ENCODE peak calls at places on chromosomes 5 and 9, in five cellular contexts. D is SK-N-SH; B is tibial artery; R is PC-9; K is CD4-positive, CD25-positive, alpha-beta regulatory T cell. A is an unnamed sample. For H3K4me1, the result is how much of the 10 kb centered on the place peaks cover.

GRCh38 chr5:42756630-42757601 is at the start of gene CCDC152:
- DNase-seq in D (peak), R (no peak), B (no peak), K (peak), A (peak)

GRCh38 chr5:33827335-33827734 is 64.5 kb downstream of the ADAMTS12 start:
- DNase-seq in B (no peak), R (no peak), K (no peak), D (no peak), A (no peak)

GRCh38 chr5:169706758-169707450 is 69.8 kb downstream of the DOCK2 start:
- DNase-seq in B (no peak), R (no peak), D (no peak), K (no peak), A (no peak)

GRCh38 chr9:117487555-117488175 is 72.8 kb upstream of the ASTN2 start:
- DNase-seq in D (peak), K (peak), B (peak), R (no peak), A (peak)

GRCh38 chr9:107387401-107387800 is 102.2 kb downstream of the KLF4 start:
- DNase-seq in D (no peak), B (no peak), K (no peak), R (no peak), A (no peak)

GRCh38 chr9:95552814-95553546 is 36.2 kb upstream of the PTCH1 start:
- DNase-seq in K (peak), B (no peak), D (no peak), R (no peak), A (no peak)

GRCh38 chr5:119411935-119412623 is 40.2 kb upstream of the HSD17B4 start:
- DNase-seq in R (peak), D (peak), K (peak), B (peak), A (no peak)

GRCh38 chr5:160287378-160288051 is 24.8 kb downstream of the CCNJL start:
- DNase-seq in D (peak), B (no peak), K (no peak), R (peak), A (no peak)

GRCh38 chr5:177446184-177447065 is at the start of gene PRR7:
- DNase-seq in R (no peak), K (peak), B (no peak), D (peak), A (peak)

GRCh38 chr5:107570805-107571531 is 99.8 kb downstream of the EFNA5 start:
- DNase-seq in K (no peak), D (no peak), R (peak), B (no peak), A (no peak)

GRCh38 chr5:167844173-167844572 is 447.3 kb upstream of the WWC1 start:
- DNase-seq in K (no peak), D (no peak), R (no peak), B (no peak), A (no peak)

GRCh38 chr5:120252839-120253238 is 211.3 kb upstream of the PRR16 start:
- DNase-seq in D (no peak), K (no peak), B (no peak), R (no peak), A (no peak)

GRCh38 chr9:117403403-117403811 is 11.4 kb downstream of the ASTN2 start:
- DNase-seq in B (no peak), D (peak), R (no peak), K (no peak), A (no peak)

GRCh38 chr5:58455066-58455465 is 4.8 kb downstream of the PLK2 start:
- DNase-seq in B (no peak), R (no peak), D (no peak), K (no peak), A (no peak)

GRCh38 chr9:92384373-92384772 is 20.0 kb downstream of the OGN start:
- DNase-seq in K (no peak), B (no peak), D (no peak), R (no peak), A (no peak)

DNA sequence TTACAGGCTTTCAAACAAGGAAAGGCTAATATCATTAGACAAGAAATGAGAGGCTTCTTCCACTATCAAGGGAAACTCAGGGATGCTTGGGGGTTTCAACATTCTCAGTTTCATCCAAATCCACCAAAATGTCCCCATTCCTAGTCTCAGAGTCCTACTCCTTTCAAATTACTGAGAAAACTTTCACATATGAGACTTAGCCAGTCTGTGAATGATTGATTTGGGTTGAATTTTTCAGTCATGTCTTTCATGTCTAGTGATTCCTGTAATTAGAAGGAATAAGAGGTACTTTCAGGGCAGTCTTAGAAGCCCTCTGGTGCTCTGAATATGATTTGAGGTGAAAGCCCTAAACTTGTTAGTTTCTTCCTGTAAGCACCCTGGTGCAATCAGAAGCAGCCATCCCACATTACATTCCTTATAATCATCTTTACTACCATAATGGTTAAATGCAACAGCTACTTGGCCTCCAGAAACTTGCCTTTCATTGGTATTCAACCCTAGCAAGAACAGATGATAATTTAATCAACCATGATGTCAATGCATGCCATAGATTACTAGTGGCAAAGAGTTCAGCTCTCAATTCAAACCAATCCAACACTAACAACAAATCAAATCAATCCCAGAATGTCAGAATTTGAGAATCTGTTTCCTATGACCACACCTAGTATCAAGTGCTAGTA is 50.7 kb upstream of the RIC1 start:
- DNase-seq in R (no peak), D (no peak), K (no peak), B (no peak), A (no peak)
- H3K4me3 ChIP-seq in R (no peak), D (no peak), K (no peak), B (no peak), A (no peak)

DNA sequence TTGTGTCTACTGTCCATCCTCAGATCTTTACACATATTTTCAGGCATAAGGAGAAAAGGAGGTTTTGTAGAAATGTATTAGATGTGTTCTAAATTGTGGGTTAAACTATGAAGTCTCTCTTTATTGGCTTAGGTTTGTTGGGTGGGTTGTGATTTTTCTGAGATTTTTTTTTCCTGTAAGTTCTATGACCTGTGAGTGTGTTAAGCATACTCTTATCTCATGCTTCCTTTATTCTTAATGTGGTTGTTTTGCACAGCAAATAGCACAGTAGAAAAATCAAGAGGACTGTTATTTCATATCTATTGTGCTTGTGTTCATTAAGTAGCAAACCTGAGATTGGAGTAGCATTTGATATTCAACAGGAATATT is 23.3 kb downstream of the NR2F1 start:
- DNase-seq in D (no peak), B (no peak), R (no peak), K (no peak), A (no peak)
- H3K4me1 ChIP-seq in D (under half), B (under half), R (under half), K (under half), A (under half)

GRCh38 chr9:5863092-5863746 is 27.5 kb upstream of the MLANA start:
- DNase-seq in D (no peak), B (no peak), K (no peak), R (no peak), A (no peak)
- H3K4me3 ChIP-seq in D (no peak), B (no peak), K (no peak), R (no peak), A (no peak)

DNA sequence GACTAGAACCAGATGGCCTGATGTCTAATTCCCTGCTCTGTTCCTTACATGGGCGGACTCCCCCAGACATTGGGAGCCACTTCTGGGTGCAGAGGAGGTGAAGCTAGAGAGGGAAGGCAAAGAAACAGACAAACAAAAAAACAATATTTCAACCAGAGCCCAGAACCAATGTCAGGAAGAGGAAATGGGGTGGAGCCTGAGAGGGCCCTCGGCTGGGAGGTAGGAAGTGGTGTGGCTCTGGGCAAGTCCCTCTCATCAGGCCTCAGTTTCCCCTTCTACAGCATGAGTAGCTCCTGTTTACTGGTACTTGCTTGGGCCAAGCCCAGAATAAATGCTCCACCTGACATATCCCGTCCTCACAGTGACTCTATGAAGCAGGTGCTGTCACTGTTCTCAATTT is 11.1 kb downstream of the SH2D3C start:
- DNase-seq in B (no peak), D (no peak), R (no peak), K (no peak), A (no peak)
- H3K4me1 ChIP-seq in B (under half), D (under half), R (under half), K (half or more), A (half or more)

DNA sequence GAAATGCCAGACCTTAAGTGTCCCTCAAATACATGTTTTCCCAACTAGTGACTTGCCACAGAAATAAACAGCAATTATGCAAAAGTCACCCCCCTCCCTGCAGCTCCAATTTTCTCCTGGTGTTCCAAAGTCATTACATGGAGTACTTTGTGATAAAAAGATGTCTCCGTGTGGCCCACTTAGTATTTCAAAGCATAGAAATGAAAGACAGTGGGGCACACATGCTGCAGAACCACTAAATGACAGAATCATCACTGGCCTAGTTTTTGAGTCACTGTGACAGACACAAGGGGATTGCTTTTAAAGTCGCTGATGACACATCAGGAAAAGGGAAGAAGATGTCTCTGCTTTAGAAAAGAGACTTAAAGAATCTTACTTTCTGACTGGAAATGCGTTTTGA is 323.4 kb downstream of the PSAT1 start:
- DNase-seq in K (no peak), R (no peak), D (no peak), B (no peak), A (no peak)
- H3K4me3 ChIP-seq in K (no peak), R (no peak), D (no peak), B (no peak), A (no peak)

GRCh38 chr9:98248737-98249474 is 6.5 kb downstream of the TBC1D2 start:
- DNase-seq in D (no peak), K (no peak), B (peak), R (peak), A (no peak)
- H3K4me1 ChIP-seq in D (under half), K (under half), B (under half), R (half or more), A (half or more)